ENCODE peak calls at places on chromosome 13, in ten cellular contexts. One of them, this sample, is unnamed.
A peak's percentile ranks its signal among the peaks of the same experiment; 100 is the strongest.

GRCh38 chr13:70237131-70237530 is 128.9 kb upstream of the KLHL1 start:
- DNase-seq in heart left ventricle: no peak
- DNase-seq in brain microvascular endothelial cell: peak; percentile 12
- DNase-seq in neuronal stem cell: no peak
- DNase-seq in heart right ventricle: no peak
- DNase-seq in psoas muscle: no peak
- DNase-seq in IMR-90: no peak
- DNase-seq in thoracic aorta: no peak
- DNase-seq in ascending aorta: no peak
- DNase-seq in GM23338: no peak
- DNase-seq in this sample: no peak

GRCh38 chr13:20616059-20616797 is 49.3 kb downstream of the IFT88 start:
- DNase-seq in heart left ventricle: no peak
- DNase-seq in brain microvascular endothelial cell: peak; percentile 87
- DNase-seq in neuronal stem cell: no peak
- DNase-seq in heart right ventricle: no peak
- DNase-seq in psoas muscle: no peak
- DNase-seq in IMR-90: peak; percentile 98
- DNase-seq in thoracic aorta: no peak
- DNase-seq in ascending aorta: no peak
- DNase-seq in GM23338: no peak
- DNase-seq in this sample: no peak

GRCh38 chr13:33186851-33187250 is 98.7 kb downstream of the STARD13 start:
- DNase-seq in heart left ventricle: no peak
- DNase-seq in brain microvascular endothelial cell: peak; percentile 89
- DNase-seq in neuronal stem cell: no peak
- DNase-seq in heart right ventricle: no peak
- DNase-seq in psoas muscle: no peak
- DNase-seq in IMR-90: peak; percentile 89
- DNase-seq in thoracic aorta: no peak
- DNase-seq in ascending aorta: no peak
- DNase-seq in GM23338: peak; percentile 65
- DNase-seq in this sample: no peak

GRCh38 chr13:73922728-73923393 is 211.3 kb downstream of the KLF12 start:
- DNase-seq in heart left ventricle: no peak
- DNase-seq in brain microvascular endothelial cell: peak; percentile 21
- DNase-seq in neuronal stem cell: no peak
- DNase-seq in heart right ventricle: no peak
- DNase-seq in psoas muscle: no peak
- DNase-seq in IMR-90: peak; percentile 58
- DNase-seq in thoracic aorta: no peak
- DNase-seq in ascending aorta: no peak
- DNase-seq in GM23338: no peak
- DNase-seq in this sample: no peak

GRCh38 chr13:93480553-93481106 is 254.0 kb downstream of the GPC6 start:
- DNase-seq in heart left ventricle: no peak
- DNase-seq in brain microvascular endothelial cell: no peak
- DNase-seq in neuronal stem cell: no peak
- DNase-seq in heart right ventricle: no peak
- DNase-seq in psoas muscle: no peak
- DNase-seq in IMR-90: no peak
- DNase-seq in thoracic aorta: no peak
- DNase-seq in ascending aorta: no peak
- DNase-seq in GM23338: no peak
- DNase-seq in this sample: no peak

GRCh38 chr13:83536153-83536552 is 346.1 kb downstream of the SLITRK1 start:
- DNase-seq in heart left ventricle: no peak
- DNase-seq in brain microvascular endothelial cell: no peak
- DNase-seq in neuronal stem cell: no peak
- DNase-seq in heart right ventricle: no peak
- DNase-seq in psoas muscle: no peak
- DNase-seq in IMR-90: no peak
- DNase-seq in thoracic aorta: no peak
- DNase-seq in ascending aorta: no peak
- DNase-seq in GM23338: no peak
- DNase-seq in this sample: no peak

GRCh38 chr13:30257433-30258099 is 49.8 kb downstream of the KATNAL1 start:
- DNase-seq in heart left ventricle: no peak
- DNase-seq in brain microvascular endothelial cell: no peak
- DNase-seq in neuronal stem cell: peak; percentile 46
- DNase-seq in heart right ventricle: no peak
- DNase-seq in psoas muscle: no peak
- DNase-seq in IMR-90: peak; percentile 9
- DNase-seq in thoracic aorta: no peak
- DNase-seq in ascending aorta: no peak
- DNase-seq in GM23338: peak; percentile 21
- DNase-seq in this sample: no peak

GRCh38 chr13:113922412-113923118 is 51.3 kb downstream of the C13orf46 start:
- DNase-seq in heart left ventricle: no peak
- DNase-seq in brain microvascular endothelial cell: no peak
- DNase-seq in neuronal stem cell: no peak
- DNase-seq in heart right ventricle: no peak
- DNase-seq in psoas muscle: no peak
- DNase-seq in IMR-90: no peak
- DNase-seq in thoracic aorta: peak; percentile 4
- DNase-seq in ascending aorta: peak; percentile 59
- DNase-seq in GM23338: no peak
- DNase-seq in this sample: peak; percentile 36

GRCh38 chr13:30526612-30527217 is 61.0 kb upstream of the HMGB1 start:
- DNase-seq in heart left ventricle: no peak
- DNase-seq in brain microvascular endothelial cell: peak; percentile 6
- DNase-seq in neuronal stem cell: no peak
- DNase-seq in heart right ventricle: peak; percentile 23
- DNase-seq in psoas muscle: peak; percentile 22
- DNase-seq in IMR-90: peak; percentile 25
- DNase-seq in thoracic aorta: no peak
- DNase-seq in ascending aorta: no peak
- DNase-seq in GM23338: peak; percentile 26
- DNase-seq in this sample: no peak

GRCh38 chr13:30408319-30409101 is 13.8 kb upstream of the UBE2L5 start:
- DNase-seq in heart left ventricle: peak; percentile 97
- DNase-seq in brain microvascular endothelial cell: peak; percentile 88
- DNase-seq in neuronal stem cell: peak; percentile 87
- DNase-seq in heart right ventricle: peak; percentile 97
- DNase-seq in psoas muscle: peak; percentile 97
- DNase-seq in IMR-90: peak; percentile 79
- DNase-seq in thoracic aorta: peak; percentile 75
- DNase-seq in ascending aorta: peak; percentile 97
- DNase-seq in GM23338: peak; percentile 97
- DNase-seq in this sample: peak; percentile 97

GRCh38 chr13:46165485-46166220 is 16.3 kb downstream of the LCP1 start:
- DNase-seq in heart left ventricle: no peak
- DNase-seq in brain microvascular endothelial cell: peak; percentile 48
- DNase-seq in neuronal stem cell: no peak
- DNase-seq in heart right ventricle: no peak
- DNase-seq in psoas muscle: no peak
- DNase-seq in IMR-90: no peak
- DNase-seq in thoracic aorta: no peak
- DNase-seq in ascending aorta: no peak
- DNase-seq in GM23338: no peak
- DNase-seq in this sample: no peak

GRCh38 chr13:44732503-44733098 is 156.5 kb upstream of the TSC22D1 start:
- DNase-seq in heart left ventricle: no peak
- DNase-seq in brain microvascular endothelial cell: no peak
- DNase-seq in neuronal stem cell: no peak
- DNase-seq in heart right ventricle: no peak
- DNase-seq in psoas muscle: peak; percentile 56
- DNase-seq in IMR-90: no peak
- DNase-seq in thoracic aorta: no peak
- DNase-seq in ascending aorta: no peak
- DNase-seq in GM23338: peak; percentile 10
- DNase-seq in this sample: no peak

GRCh38 chr13:25463496-25463895 is 91.7 kb downstream of the ATP8A2 start:
- DNase-seq in heart left ventricle: no peak
- DNase-seq in brain microvascular endothelial cell: peak; percentile 40
- DNase-seq in neuronal stem cell: no peak
- DNase-seq in heart right ventricle: no peak
- DNase-seq in psoas muscle: no peak
- DNase-seq in IMR-90: peak; percentile 22
- DNase-seq in thoracic aorta: no peak
- DNase-seq in ascending aorta: no peak
- DNase-seq in GM23338: no peak
- DNase-seq in this sample: no peak

DNA sequence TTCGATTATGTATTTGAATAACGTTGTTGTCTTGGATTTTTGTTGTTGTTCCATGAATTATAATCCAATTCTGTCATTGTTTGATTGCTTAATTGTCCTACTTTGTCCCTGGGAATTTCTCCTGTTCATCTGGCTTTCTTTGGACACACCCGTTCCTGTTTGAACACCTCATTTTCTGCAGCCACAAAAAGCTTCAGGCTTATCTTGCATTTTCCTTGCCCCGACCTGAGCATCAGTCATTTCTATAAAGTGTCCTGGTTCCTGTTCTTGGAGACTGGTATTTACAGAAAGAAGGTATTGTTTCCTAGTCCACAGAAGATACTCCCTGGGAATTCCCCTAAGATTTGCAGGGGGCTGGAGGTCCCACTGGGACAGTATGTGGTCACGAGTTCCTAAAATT is 731.8 kb upstream of the ARGLU1 start:
- DNase-seq in heart left ventricle: no peak
- DNase-seq in brain microvascular endothelial cell: no peak
- DNase-seq in neuronal stem cell: no peak
- DNase-seq in heart right ventricle: no peak
- DNase-seq in psoas muscle: no peak
- DNase-seq in IMR-90: no peak
- DNase-seq in thoracic aorta: no peak
- DNase-seq in ascending aorta: no peak
- DNase-seq in GM23338: no peak
- DNase-seq in this sample: no peak
- H3K27ac ChIP-seq in heart left ventricle: no peak overlapping the region
- H3K27ac ChIP-seq in brain microvascular endothelial cell: no peak overlapping the region
- H3K27ac ChIP-seq in neuronal stem cell: no peak overlapping the region
- H3K27ac ChIP-seq in heart right ventricle: no peak overlapping the region
- H3K27ac ChIP-seq in psoas muscle: no peak overlapping the region
- H3K27ac ChIP-seq in IMR-90: no peak overlapping the region
- H3K27ac ChIP-seq in thoracic aorta: no peak overlapping the region
- H3K27ac ChIP-seq in ascending aorta: no peak overlapping the region
- H3K27ac ChIP-seq in GM23338: no peak overlapping the region
- H3K27ac ChIP-seq in this sample: no peak overlapping the region

GRCh38 chr13:40433577-40433976 is 232.9 kb downstream of the FOXO1 start:
- DNase-seq in heart left ventricle: no peak
- DNase-seq in brain microvascular endothelial cell: no peak
- DNase-seq in neuronal stem cell: no peak
- DNase-seq in heart right ventricle: no peak
- DNase-seq in psoas muscle: no peak
- DNase-seq in IMR-90: no peak
- DNase-seq in thoracic aorta: no peak
- DNase-seq in ascending aorta: no peak
- DNase-seq in GM23338: no peak
- DNase-seq in this sample: no peak

GRCh38 chr13:40434516-40435397 is 231.7 kb downstream of the FOXO1 start:
- DNase-seq in heart left ventricle: no peak
- DNase-seq in brain microvascular endothelial cell: no peak
- DNase-seq in neuronal stem cell: no peak
- DNase-seq in heart right ventricle: no peak
- DNase-seq in psoas muscle: no peak
- DNase-seq in IMR-90: no peak
- DNase-seq in thoracic aorta: no peak
- DNase-seq in ascending aorta: no peak
- DNase-seq in GM23338: no peak
- DNase-seq in this sample: no peak

GRCh38 chr13:40430234-40430633 is 236.2 kb downstream of the FOXO1 start:
- DNase-seq in heart left ventricle: no peak
- DNase-seq in brain microvascular endothelial cell: no peak
- DNase-seq in neuronal stem cell: no peak
- DNase-seq in heart right ventricle: no peak
- DNase-seq in psoas muscle: no peak
- DNase-seq in IMR-90: no peak
- DNase-seq in thoracic aorta: no peak
- DNase-seq in ascending aorta: no peak
- DNase-seq in GM23338: no peak
- DNase-seq in this sample: no peak

GRCh38 chr13:40428354-40428753 is 238.1 kb downstream of the FOXO1 start:
- DNase-seq in heart left ventricle: no peak
- DNase-seq in brain microvascular endothelial cell: no peak
- DNase-seq in neuronal stem cell: no peak
- DNase-seq in heart right ventricle: no peak
- DNase-seq in psoas muscle: no peak
- DNase-seq in IMR-90: no peak
- DNase-seq in thoracic aorta: no peak
- DNase-seq in ascending aorta: no peak
- DNase-seq in GM23338: no peak
- DNase-seq in this sample: no peak

GRCh38 chr13:40432018-40432978 is 234.1 kb downstream of the FOXO1 start:
- DNase-seq in heart left ventricle: no peak
- DNase-seq in brain microvascular endothelial cell: no peak
- DNase-seq in neuronal stem cell: no peak
- DNase-seq in heart right ventricle: no peak
- DNase-seq in psoas muscle: no peak
- DNase-seq in IMR-90: no peak
- DNase-seq in thoracic aorta: no peak
- DNase-seq in ascending aorta: no peak
- DNase-seq in GM23338: no peak
- DNase-seq in this sample: no peak
- H3K4me3 ChIP-seq in heart left ventricle: no peak overlapping the region
- H3K4me3 ChIP-seq in brain microvascular endothelial cell: no peak overlapping the region
- H3K4me3 ChIP-seq in neuronal stem cell: no peak overlapping the region
- H3K4me3 ChIP-seq in heart right ventricle: no peak overlapping the region
- H3K4me3 ChIP-seq in psoas muscle: no peak overlapping the region
- H3K4me3 ChIP-seq in IMR-90: no peak overlapping the region
- H3K4me3 ChIP-seq in thoracic aorta: no peak overlapping the region
- H3K4me3 ChIP-seq in ascending aorta: no peak overlapping the region
- H3K4me3 ChIP-seq in GM23338: no peak overlapping the region
- H3K4me3 ChIP-seq in this sample: no peak overlapping the region

GRCh38 chr13:99908129-99908805 is 63.3 kb downstream of the ZIC5 start:
- DNase-seq in heart left ventricle: no peak
- DNase-seq in brain microvascular endothelial cell: no peak
- DNase-seq in neuronal stem cell: no peak
- DNase-seq in heart right ventricle: no peak
- DNase-seq in psoas muscle: no peak
- DNase-seq in IMR-90: no peak
- DNase-seq in thoracic aorta: no peak
- DNase-seq in ascending aorta: no peak
- DNase-seq in GM23338: no peak
- DNase-seq in this sample: no peak
- H3K27ac ChIP-seq in heart left ventricle: no peak overlapping the region
- H3K27ac ChIP-seq in brain microvascular endothelial cell: no peak overlapping the region
- H3K27ac ChIP-seq in neuronal stem cell: no peak overlapping the region
- H3K27ac ChIP-seq in heart right ventricle: no peak overlapping the region
- H3K27ac ChIP-seq in psoas muscle: no peak overlapping the region
- H3K27ac ChIP-seq in IMR-90: no peak overlapping the region
- H3K27ac ChIP-seq in thoracic aorta: no peak overlapping the region
- H3K27ac ChIP-seq in ascending aorta: no peak overlapping the region
- H3K27ac ChIP-seq in GM23338: no peak overlapping the region
- H3K27ac ChIP-seq in this sample: no peak overlapping the region

DNA sequence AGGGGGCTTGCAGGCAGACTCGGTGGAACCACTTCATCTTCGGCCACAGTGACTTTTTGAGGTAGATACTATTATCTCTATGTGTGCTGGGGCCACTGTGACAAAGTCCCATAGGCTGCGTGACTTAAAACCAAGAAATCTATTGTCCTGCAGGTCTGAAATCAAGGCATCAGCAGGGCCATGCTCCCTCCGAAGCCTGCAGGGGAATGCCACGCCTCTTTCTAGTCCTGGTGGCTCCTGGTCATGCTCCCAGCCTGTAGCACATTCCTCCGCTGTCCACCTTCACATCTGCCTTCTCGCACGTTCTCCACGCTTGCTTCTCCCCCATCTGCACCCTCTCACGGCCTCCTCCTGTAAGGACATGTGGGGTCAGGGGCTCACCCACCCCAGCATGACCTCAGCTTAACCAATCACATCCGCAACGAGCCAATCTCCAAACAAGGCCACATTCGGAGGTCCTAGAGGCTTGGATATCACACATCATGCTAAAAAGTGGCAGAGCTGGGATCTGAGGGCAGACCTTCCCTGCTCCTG is 21.0 kb upstream of the RAB20 start:
- DNase-seq in heart left ventricle: no peak
- DNase-seq in brain microvascular endothelial cell: no peak
- DNase-seq in neuronal stem cell: no peak
- DNase-seq in heart right ventricle: no peak
- DNase-seq in psoas muscle: no peak
- DNase-seq in IMR-90: no peak
- DNase-seq in thoracic aorta: no peak
- DNase-seq in ascending aorta: no peak
- DNase-seq in GM23338: no peak
- DNase-seq in this sample: no peak
- H3K4me3 ChIP-seq in heart left ventricle: no peak overlapping the region
- H3K4me3 ChIP-seq in brain microvascular endothelial cell: no peak overlapping the region
- H3K4me3 ChIP-seq in neuronal stem cell: no peak overlapping the region
- H3K4me3 ChIP-seq in heart right ventricle: no peak overlapping the region
- H3K4me3 ChIP-seq in psoas muscle: no peak overlapping the region
- H3K4me3 ChIP-seq in IMR-90: no peak overlapping the region
- H3K4me3 ChIP-seq in thoracic aorta: no peak overlapping the region
- H3K4me3 ChIP-seq in ascending aorta: no peak overlapping the region
- H3K4me3 ChIP-seq in GM23338: no peak overlapping the region
- H3K4me3 ChIP-seq in this sample: no peak overlapping the region